ENCODE peak calls at places on chromosomes 7 and 10, in five cellular contexts. W, T, Z, S and L are unnamed samples.

GRCh38 chr10:110919971-110920881 is 822 bp downstream of the SHOC2 start:
- DNase-seq in S (peak; percentile 17), T (peak; percentile 23), Z (peak; percentile 33), W (peak; percentile 42), L (peak; percentile 38)

GRCh38 chr7:13933536-13933935 is 55.9 kb downstream of the ETV1 start:
- DNase-seq in Z (no peak), S (no peak), T (no peak), W (no peak), L (no peak)

GRCh38 chr7:106717997-106718871 is 57.3 kb upstream of the CCDC71L start:
- DNase-seq in Z (no peak), S (peak; percentile 98), W (no peak), T (peak; percentile 43), L (peak; percentile 99)

GRCh38 chr10:71294091-71294561 is 24.9 kb upstream of the SLC29A3 start:
- DNase-seq in S (no peak), T (no peak), W (no peak), Z (no peak), L (no peak)

GRCh38 chr10:85124592-85124991 is 796.2 kb downstream of the CCSER2 start:
- DNase-seq in S (no peak), W (no peak), Z (no peak), T (no peak), L (no peak)

GRCh38 chr10:106424076-106424475 is 740.4 kb downstream of the SORCS1 start:
- DNase-seq in T (no peak), W (no peak), Z (no peak), S (peak; percentile 96), L (peak; percentile 77)

GRCh38 chr7:150999001-150999400 is 8.2 kb downstream of the NOS3 start:
- DNase-seq in W (no peak), T (no peak), S (no peak), Z (no peak), L (no peak)

GRCh38 chr10:88291289-88292184 is 291.6 kb downstream of the RNLS start:
- DNase-seq in W (no peak), Z (no peak), S (peak; percentile 41), T (no peak), L (no peak)

GRCh38 chr7:75866497-75867389 is 12.1 kb upstream of the RHBDD2 start:
- DNase-seq in W (peak; percentile 30), T (peak; percentile 84), S (peak; percentile 65), Z (peak; percentile 49), L (peak; percentile 74)

GRCh38 chr10:48523212-48523819 is 81.6 kb downstream of the ARHGAP22 start:
- DNase-seq in T (no peak), Z (peak; percentile 33), W (peak; percentile 48), S (peak; percentile 98), L (peak; percentile 77)

GRCh38 chr10:132802048-132802447 is 16.1 kb upstream of the NKX6-2 start:
- DNase-seq in S (no peak), Z (no peak), T (no peak), W (no peak), L (no peak)

GRCh38 chr7:120806669-120807068 is 51.3 kb downstream of the TSPAN12 start:
- DNase-seq in Z (no peak), W (no peak), S (peak; percentile 3), T (no peak), L (peak; percentile 15)

GRCh38 chr7:139730746-139731612 is 46.8 kb downstream of the HIPK2 start:
- DNase-seq in S (peak; percentile 72), T (peak; percentile 44), Z (no peak), W (peak; percentile 72), L (peak; percentile 64)

GRCh38 chr10:114502071-114502470 is 97.8 kb upstream of the AFAP1L2 start:
- DNase-seq in Z (no peak), W (no peak), T (no peak), S (no peak), L (no peak)

GRCh38 chr10:114499120-114499519 is 94.8 kb upstream of the AFAP1L2 start:
- DNase-seq in T (no peak), S (no peak), Z (no peak), W (no peak), L (no peak)

GRCh38 chr10:114500643-114501042 is 96.3 kb upstream of the AFAP1L2 start:
- DNase-seq in Z (no peak), T (no peak), W (no peak), S (no peak), L (no peak)

GRCh38 chr10:114499630-114500190 is 95.4 kb upstream of the AFAP1L2 start:
- DNase-seq in W (no peak), Z (no peak), T (peak; percentile 24), S (no peak), L (no peak)

DNA sequence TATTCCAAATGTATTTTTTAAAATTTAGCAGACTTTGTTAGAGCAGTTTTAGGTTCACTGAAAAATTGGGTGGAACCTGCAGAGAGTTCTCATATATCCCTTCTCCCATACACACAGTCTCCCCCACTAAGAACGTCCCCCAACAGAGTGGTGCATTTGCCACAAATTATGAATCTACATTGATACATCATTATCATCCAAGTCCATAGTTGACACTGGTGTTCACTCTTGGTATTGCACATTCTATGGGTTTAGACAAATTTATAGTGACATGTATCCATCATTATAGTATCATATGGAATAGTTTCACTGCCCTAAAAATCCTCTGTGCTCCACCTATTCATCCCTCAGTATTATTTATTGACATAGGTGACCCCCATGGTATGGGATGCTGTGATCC is 97.3 kb upstream of the AFAP1L2 start:
- DNase-seq in T (no peak), Z (no peak), S (no peak), W (no peak), L (no peak)
- TF ChIP-seq CTCF in T (no peak), Z (peak; percentile 48), S (no peak), W (no peak), L (no peak)

DNA sequence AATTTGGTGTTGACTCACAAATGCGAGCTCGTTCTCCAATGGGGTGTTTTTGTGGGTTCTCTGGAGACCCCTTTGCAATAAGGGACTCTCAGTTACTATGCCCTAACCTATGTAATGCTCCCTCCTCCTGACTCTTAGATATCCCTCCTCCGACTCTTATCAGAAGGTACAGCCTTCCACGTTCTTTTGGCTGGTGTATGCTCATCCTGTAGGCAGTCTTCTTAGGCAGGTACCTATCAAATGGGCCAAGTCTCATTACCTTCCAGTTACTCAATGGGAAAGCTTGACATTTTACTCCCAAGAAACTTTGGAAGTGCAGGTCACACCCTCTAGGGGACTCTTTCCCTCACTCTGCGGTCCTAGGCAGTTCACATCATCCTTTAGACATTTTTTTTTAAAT is 32.6 kb downstream of the SLC26A5 start:
- DNase-seq in T (no peak), Z (no peak), S (no peak), W (no peak), L (no peak)
- TF ChIP-seq CTCF in T (no peak), Z (no peak), S (no peak), W (no peak), L (no peak)

GRCh38 chr7:43211276-43211675 is 98.8 kb downstream of the HECW1 start:
- DNase-seq in W (no peak), S (no peak), T (no peak), Z (no peak), L (no peak)
- TF ChIP-seq CTCF in W (no peak), S (no peak), T (no peak), Z (no peak), L (peak; percentile 37)

GRCh38 chr10:8473205-8473604 is 418.7 kb downstream of the GATA3 start:
- DNase-seq in W (no peak), Z (no peak), S (peak; percentile 1), T (no peak), L (peak; percentile 12)
- TF ChIP-seq CTCF in W (peak; percentile 48), Z (no peak), S (no peak), T (peak; percentile 17), L (peak; percentile 22)

GRCh38 chr10:6086375-6087233 is 2.2 kb upstream of the RBM17 start:
- DNase-seq in W (peak; percentile 89), T (peak; percentile 81), S (peak; percentile 85), Z (peak; percentile 77), L (peak; percentile 95)
- TF ChIP-seq CTCF in W (peak; percentile 90), T (peak; percentile 85), S (peak; percentile 85), Z (peak; percentile 78), L (peak; percentile 95)

DNA sequence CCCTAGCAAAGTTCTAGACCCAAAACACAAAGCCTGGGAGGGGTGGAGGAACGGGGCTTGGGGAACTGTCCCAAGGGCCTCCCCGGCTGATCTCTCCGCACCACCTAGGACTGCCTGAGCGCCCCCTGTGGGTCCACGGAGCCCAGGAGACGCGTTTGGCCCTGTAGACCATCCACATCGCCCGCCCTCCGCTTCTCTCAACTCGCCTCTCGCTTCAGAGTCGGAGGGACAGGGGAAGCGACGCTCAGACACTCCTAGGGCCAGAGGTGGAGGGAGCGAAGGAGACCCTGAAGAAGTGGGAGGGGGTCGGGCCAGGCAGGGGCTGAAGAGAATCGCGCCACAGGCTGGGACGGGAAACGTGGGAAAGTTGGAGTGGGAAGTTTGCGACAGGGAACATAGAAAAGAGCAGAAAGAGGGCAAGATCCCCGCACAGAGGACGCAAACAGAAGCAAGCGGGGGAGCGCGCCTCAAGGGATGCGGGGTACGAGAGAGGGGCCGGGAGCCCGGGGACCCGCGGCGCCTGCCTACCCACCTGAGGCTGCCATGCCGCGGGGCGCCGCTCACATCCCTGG is 378 bp downstream of the PIK3AP1 start:
- DNase-seq in T (peak; percentile 80), S (no peak), W (peak; percentile 67), Z (peak; percentile 52), L (no peak)
- TF ChIP-seq CTCF in T (peak; percentile 96), S (peak; percentile 38), W (peak; percentile 54), Z (peak; percentile 57), L (peak; percentile 8)

GRCh38 chr7:78539825-78540224 is 741.3 kb downstream of the PHTF2 start:
- DNase-seq in W (no peak), Z (no peak), T (no peak), S (no peak), L (no peak)
- TF ChIP-seq CTCF in W (no peak), Z (no peak), T (no peak), S (no peak), L (no peak)

GRCh38 chr10:442209-442608 is 247.3 kb downstream of the DIP2C start:
- DNase-seq in S (no peak), Z (no peak), W (no peak), T (no peak), L (no peak)

GRCh38 chr10:440127-440526 is 249.3 kb downstream of the DIP2C start:
- DNase-seq in W (no peak), Z (no peak), S (no peak), T (no peak), L (no peak)

GRCh38 chr10:437698-438490 is 251.6 kb downstream of the DIP2C start:
- DNase-seq in T (no peak), S (no peak), Z (no peak), W (no peak), L (no peak)

GRCh38 chr10:443459-443858 is 246.0 kb downstream of the DIP2C start:
- DNase-seq in T (no peak), S (no peak), Z (no peak), W (no peak), L (no peak)
- TF ChIP-seq CTCF in T (no peak), S (no peak), Z (no peak), W (no peak), L (no peak)

GRCh38 chr10:77420942-77421523 is 216.6 kb downstream of the KCNMA1 start:
- DNase-seq in T (no peak), Z (no peak), S (peak; percentile 12), W (no peak), L (no peak)
- TF ChIP-seq CTCF in T (no peak), Z (no peak), S (no peak), W (no peak), L (no peak)

DNA sequence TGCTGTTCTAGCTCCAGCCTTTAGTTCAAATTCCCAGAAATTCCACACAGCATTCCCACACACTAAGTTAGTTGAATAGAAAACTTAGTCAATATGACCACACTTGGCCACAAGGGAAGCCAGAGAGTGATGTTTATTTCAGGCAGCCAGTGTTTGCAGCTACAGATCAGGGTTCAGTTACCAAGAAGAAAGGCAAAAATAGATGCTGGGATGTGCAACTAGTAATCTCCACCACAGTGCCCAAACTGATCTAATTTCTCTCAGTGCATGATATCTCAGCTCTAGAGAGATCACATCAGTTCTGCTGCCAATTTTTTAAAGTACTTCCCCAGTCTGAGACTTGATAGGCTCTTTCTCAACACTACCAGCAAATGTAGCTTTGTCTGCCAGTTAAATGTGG is 17.6 kb downstream of the SLF2 start:
- DNase-seq in W (no peak), T (no peak), Z (no peak), S (peak; percentile 12), L (no peak)
- TF ChIP-seq CTCF in W (no peak), T (no peak), Z (no peak), S (no peak), L (peak; percentile 26)